ENCODE peak calls at places on chromosomes 2 and 18, in ten cellular contexts. One of them, this sample, is unnamed.

GRCh38 chr2:38130877-38131276 is 54.9 kb upstream of the CYP1B1 start:
- DNase-seq in heart left ventricle: no peak
- DNase-seq in A549: no peak
- DNase-seq in IMR-90: no peak
- DNase-seq in body of pancreas: no peak
- DNase-seq in spleen: no peak
- DNase-seq in prostate gland: no peak
- DNase-seq in NB4: peak
- DNase-seq in testis: no peak
- DNase-seq in HCT116: no peak
- DNase-seq in this sample: no peak

GRCh38 chr2:6960659-6961058 is 43.4 kb downstream of the RNF144A start:
- DNase-seq in heart left ventricle: no peak
- DNase-seq in A549: no peak
- DNase-seq in IMR-90: peak
- DNase-seq in body of pancreas: peak
- DNase-seq in spleen: no peak
- DNase-seq in prostate gland: peak
- DNase-seq in NB4: no peak
- DNase-seq in testis: no peak
- DNase-seq in HCT116: no peak
- DNase-seq in this sample: no peak

GRCh38 chr2:240884745-240885144 is 11.2 kb downstream of the MAB21L4 start:
- DNase-seq in heart left ventricle: no peak
- DNase-seq in A549: no peak
- DNase-seq in IMR-90: no peak
- DNase-seq in body of pancreas: no peak
- DNase-seq in spleen: no peak
- DNase-seq in prostate gland: no peak
- DNase-seq in NB4: no peak
- DNase-seq in testis: no peak
- DNase-seq in HCT116: no peak
- DNase-seq in this sample: no peak

GRCh38 chr2:15747698-15748471 is 156.2 kb downstream of the DDX1 start:
- DNase-seq in heart left ventricle: no peak
- DNase-seq in A549: no peak
- DNase-seq in IMR-90: no peak
- DNase-seq in body of pancreas: no peak
- DNase-seq in spleen: no peak
- DNase-seq in prostate gland: no peak
- DNase-seq in NB4: no peak
- DNase-seq in testis: no peak
- DNase-seq in HCT116: no peak
- DNase-seq in this sample: no peak

GRCh38 chr2:41197781-41198180 is 745.9 kb upstream of the SLC8A1 start:
- DNase-seq in heart left ventricle: no peak
- DNase-seq in A549: no peak
- DNase-seq in IMR-90: no peak
- DNase-seq in body of pancreas: no peak
- DNase-seq in spleen: no peak
- DNase-seq in prostate gland: no peak
- DNase-seq in NB4: no peak
- DNase-seq in testis: no peak
- DNase-seq in HCT116: no peak
- DNase-seq in this sample: no peak

GRCh38 chr2:177275671-177276070 is 11.1 kb upstream of the NFE2L2 start:
- DNase-seq in heart left ventricle: no peak
- DNase-seq in A549: peak
- DNase-seq in IMR-90: peak
- DNase-seq in body of pancreas: no peak
- DNase-seq in spleen: no peak
- DNase-seq in prostate gland: no peak
- DNase-seq in NB4: no peak
- DNase-seq in testis: no peak
- DNase-seq in HCT116: no peak
- DNase-seq in this sample: no peak

GRCh38 chr18:3966246-3966984 is 488.7 kb downstream of the DLGAP1 start:
- DNase-seq in heart left ventricle: no peak
- DNase-seq in A549: peak
- DNase-seq in IMR-90: peak
- DNase-seq in body of pancreas: no peak
- DNase-seq in spleen: no peak
- DNase-seq in prostate gland: no peak
- DNase-seq in NB4: no peak
- DNase-seq in testis: no peak
- DNase-seq in HCT116: no peak
- DNase-seq in this sample: no peak

GRCh38 chr18:2994603-2995432 is 18.1 kb downstream of the LPIN2 start:
- DNase-seq in heart left ventricle: peak
- DNase-seq in A549: no peak
- DNase-seq in IMR-90: no peak
- DNase-seq in body of pancreas: no peak
- DNase-seq in spleen: peak
- DNase-seq in prostate gland: no peak
- DNase-seq in NB4: no peak
- DNase-seq in testis: no peak
- DNase-seq in HCT116: no peak
- DNase-seq in this sample: no peak

GRCh38 chr2:223075301-223076270 is 23.6 kb downstream of the KCNE4 start:
- DNase-seq in heart left ventricle: no peak
- DNase-seq in A549: no peak
- DNase-seq in IMR-90: peak
- DNase-seq in body of pancreas: no peak
- DNase-seq in spleen: no peak
- DNase-seq in prostate gland: no peak
- DNase-seq in NB4: no peak
- DNase-seq in testis: no peak
- DNase-seq in HCT116: no peak
- DNase-seq in this sample: no peak

GRCh38 chr2:24721470-24721869 is 71.7 kb downstream of the PTRHD1 start:
- DNase-seq in heart left ventricle: peak
- DNase-seq in A549: no peak
- DNase-seq in IMR-90: peak
- DNase-seq in body of pancreas: peak
- DNase-seq in spleen: no peak
- DNase-seq in prostate gland: peak
- DNase-seq in NB4: no peak
- DNase-seq in testis: peak
- DNase-seq in HCT116: no peak
- DNase-seq in this sample: peak

GRCh38 chr2:217919781-217920351 is 82.9 kb downstream of the TNS1 start:
- DNase-seq in heart left ventricle: peak
- DNase-seq in A549: peak
- DNase-seq in IMR-90: peak
- DNase-seq in body of pancreas: peak
- DNase-seq in spleen: no peak
- DNase-seq in prostate gland: no peak
- DNase-seq in NB4: peak
- DNase-seq in testis: no peak
- DNase-seq in HCT116: no peak
- DNase-seq in this sample: no peak

GRCh38 chr2:226877491-226877890 is 41.6 kb downstream of the RHBDD1 start:
- DNase-seq in heart left ventricle: no peak
- DNase-seq in A549: no peak
- DNase-seq in IMR-90: no peak
- DNase-seq in body of pancreas: no peak
- DNase-seq in spleen: no peak
- DNase-seq in prostate gland: no peak
- DNase-seq in NB4: no peak
- DNase-seq in testis: no peak
- DNase-seq in HCT116: no peak
- DNase-seq in this sample: no peak

GRCh38 chr2:231464576-231465540 is 574 bp upstream of the NCL start:
- DNase-seq in heart left ventricle: peak
- DNase-seq in A549: no peak
- DNase-seq in IMR-90: no peak
- DNase-seq in body of pancreas: peak
- DNase-seq in spleen: peak
- DNase-seq in prostate gland: peak
- DNase-seq in NB4: peak
- DNase-seq in testis: peak
- DNase-seq in HCT116: peak
- DNase-seq in this sample: peak

GRCh38 chr2:157592983-157593382 is 35.7 kb downstream of the ACVR1C start:
- DNase-seq in heart left ventricle: no peak
- DNase-seq in A549: peak
- DNase-seq in IMR-90: peak
- DNase-seq in body of pancreas: no peak
- DNase-seq in spleen: no peak
- DNase-seq in prostate gland: no peak
- DNase-seq in NB4: no peak
- DNase-seq in testis: no peak
- DNase-seq in HCT116: no peak
- DNase-seq in this sample: no peak

GRCh38 chr2:153971250-153971649 is 99.5 kb downstream of the GALNT13 start:
- DNase-seq in heart left ventricle: no peak
- DNase-seq in A549: no peak
- DNase-seq in IMR-90: no peak
- DNase-seq in body of pancreas: no peak
- DNase-seq in spleen: no peak
- DNase-seq in prostate gland: no peak
- DNase-seq in NB4: no peak
- DNase-seq in testis: no peak
- DNase-seq in HCT116: no peak
- DNase-seq in this sample: no peak

DNA sequence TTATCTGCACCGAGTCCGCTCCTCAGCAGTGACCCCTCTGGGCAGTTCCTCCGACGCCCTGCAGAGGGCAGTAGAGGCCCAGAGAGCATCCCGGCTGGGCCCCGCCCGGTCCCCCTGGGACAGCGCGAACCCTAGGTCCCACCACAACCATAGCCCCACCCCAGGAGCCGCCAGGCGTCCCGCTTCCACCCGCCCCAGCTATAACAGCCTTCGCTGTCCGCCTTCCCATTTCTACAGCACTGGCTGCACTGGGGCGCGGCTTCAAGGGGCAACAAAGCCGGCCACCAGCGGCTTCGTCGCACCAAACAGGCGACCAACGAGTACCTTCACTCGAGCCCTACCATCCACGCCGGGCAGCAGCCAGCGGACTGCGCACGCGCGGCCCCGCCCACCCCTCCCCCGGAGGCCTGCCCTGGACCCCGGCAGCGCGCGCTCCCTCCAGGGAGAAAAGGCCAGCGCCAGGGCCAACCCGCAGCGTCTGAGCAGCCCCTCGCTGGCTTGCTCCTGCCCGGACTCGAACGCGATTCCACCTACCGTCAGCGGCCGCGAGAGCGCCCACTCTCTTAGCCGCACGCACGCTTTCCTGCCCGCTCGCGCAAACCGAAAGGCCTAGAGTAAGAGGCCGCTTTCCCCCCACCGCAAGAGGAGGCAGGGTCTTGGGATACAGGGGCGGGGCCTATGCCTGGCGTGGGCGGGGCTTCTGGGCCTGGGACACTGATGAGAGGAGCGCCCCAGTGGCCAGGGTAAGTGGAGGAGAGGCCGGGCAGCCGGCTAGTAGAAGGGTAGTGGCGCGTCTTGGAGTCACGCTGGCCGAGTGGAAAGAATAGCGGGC is at the start of gene NHEJ1:
- DNase-seq in heart left ventricle: peak
- DNase-seq in A549: peak
- DNase-seq in IMR-90: peak
- DNase-seq in body of pancreas: peak
- DNase-seq in spleen: peak
- DNase-seq in prostate gland: peak
- DNase-seq in NB4: peak
- DNase-seq in testis: peak
- DNase-seq in HCT116: peak
- DNase-seq in this sample: peak
- TF ChIP-seq POLR2A in heart left ventricle: peak
- TF ChIP-seq POLR2A in A549: peak
- TF ChIP-seq POLR2A in IMR-90: peak
- TF ChIP-seq POLR2A in body of pancreas: peak
- TF ChIP-seq POLR2A in spleen: peak
- TF ChIP-seq POLR2A in prostate gland: peak
- TF ChIP-seq POLR2A in NB4: peak
- TF ChIP-seq POLR2A in testis: no peak
- TF ChIP-seq POLR2A in HCT116: peak
- TF ChIP-seq POLR2A in this sample: no peak

DNA sequence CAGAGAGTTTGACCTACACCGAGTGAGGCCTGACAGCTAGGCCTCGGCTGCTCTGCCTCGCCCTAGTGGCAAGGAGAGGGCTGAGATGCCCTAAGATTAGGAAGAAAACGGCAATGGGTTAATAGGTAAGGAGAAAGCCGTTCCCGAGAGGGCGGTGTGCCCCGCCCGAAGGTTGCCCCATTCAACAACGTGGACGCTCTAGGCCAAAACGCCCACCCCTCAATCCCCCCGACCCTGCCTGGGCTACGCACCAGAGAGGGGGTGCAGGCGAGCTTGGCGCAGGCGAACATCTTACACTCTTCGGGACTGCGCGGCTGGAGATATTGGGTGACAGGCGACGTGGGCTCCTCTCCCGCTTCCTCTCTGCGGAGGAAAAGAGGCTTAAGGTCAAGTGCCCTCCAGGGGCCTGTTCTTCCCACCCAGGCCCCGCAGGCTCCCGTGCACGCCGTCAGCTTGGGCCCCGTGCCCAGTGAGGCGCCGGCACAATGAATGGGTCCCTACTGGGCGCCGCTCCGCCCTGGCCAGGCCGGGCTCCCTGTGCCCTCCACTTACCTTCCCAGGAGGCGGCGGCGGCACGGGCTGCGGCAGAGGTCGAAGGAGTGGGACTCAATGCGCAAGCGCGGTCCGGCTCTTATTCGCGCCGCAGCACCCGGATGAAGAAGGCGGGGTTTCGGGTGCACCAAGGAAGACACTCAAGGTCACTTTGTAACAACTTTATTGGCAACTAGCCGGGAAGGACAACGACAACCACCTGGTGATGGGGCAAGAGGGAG is at the start of gene ATP5MC3:
- DNase-seq in heart left ventricle: peak
- DNase-seq in A549: peak
- DNase-seq in IMR-90: peak
- DNase-seq in body of pancreas: peak
- DNase-seq in spleen: peak
- DNase-seq in prostate gland: peak
- DNase-seq in NB4: peak
- DNase-seq in testis: peak
- DNase-seq in HCT116: peak
- DNase-seq in this sample: peak
- TF ChIP-seq CTCF in heart left ventricle: no peak
- TF ChIP-seq CTCF in A549: no peak
- TF ChIP-seq CTCF in IMR-90: peak
- TF ChIP-seq CTCF in body of pancreas: peak
- TF ChIP-seq CTCF in spleen: no peak
- TF ChIP-seq CTCF in prostate gland: peak
- TF ChIP-seq CTCF in NB4: no peak
- TF ChIP-seq CTCF in testis: no peak
- TF ChIP-seq CTCF in HCT116: no peak
- TF ChIP-seq CTCF in this sample: no peak

GRCh38 chr18:7272268-7273049 is 41.6 kb downstream of the LRRC30 start:
- DNase-seq in heart left ventricle: peak
- DNase-seq in A549: peak
- DNase-seq in IMR-90: peak
- DNase-seq in body of pancreas: peak
- DNase-seq in spleen: no peak
- DNase-seq in prostate gland: peak
- DNase-seq in NB4: peak
- DNase-seq in testis: peak
- DNase-seq in HCT116: no peak
- DNase-seq in this sample: peak
- H3K4me3 ChIP-seq in heart left ventricle: peak
- H3K4me3 ChIP-seq in A549: no peak
- H3K4me3 ChIP-seq in IMR-90: no peak
- H3K4me3 ChIP-seq in body of pancreas: no peak
- H3K4me3 ChIP-seq in spleen: no peak
- H3K4me3 ChIP-seq in prostate gland: no peak
- H3K4me3 ChIP-seq in NB4: no peak
- H3K4me3 ChIP-seq in testis: no peak
- H3K4me3 ChIP-seq in HCT116: no peak
- H3K4me3 ChIP-seq in this sample: no peak

GRCh38 chr2:219177594-219178376 is at the start of gene RETREG2:
- DNase-seq in heart left ventricle: peak
- DNase-seq in A549: peak
- DNase-seq in IMR-90: peak
- DNase-seq in body of pancreas: peak
- DNase-seq in spleen: peak
- DNase-seq in prostate gland: peak
- DNase-seq in NB4: peak
- DNase-seq in testis: peak
- DNase-seq in HCT116: peak
- DNase-seq in this sample: peak
- TF ChIP-seq POLR2A in heart left ventricle: peak
- TF ChIP-seq POLR2A in A549: peak
- TF ChIP-seq POLR2A in IMR-90: peak
- TF ChIP-seq POLR2A in body of pancreas: peak
- TF ChIP-seq POLR2A in spleen: peak
- TF ChIP-seq POLR2A in prostate gland: peak
- TF ChIP-seq POLR2A in NB4: peak
- TF ChIP-seq POLR2A in testis: peak
- TF ChIP-seq POLR2A in HCT116: peak
- TF ChIP-seq POLR2A in this sample: peak

This sample was measured in lower leg skin.